ENCODE peak calls at places on chromosomes 7 and 10, in six cellular contexts. O, A, E, W, H and V are unnamed samples.

GRCh38 chr10:132163278-132163765 is 23.4 kb upstream of the DPYSL4 start:
- DNase-seq in O (peak), A (peak), E (no peak), W (no peak), H (no peak), V (no peak)

GRCh38 chr10:4011136-4011812 is 226.3 kb upstream of the KLF6 start:
- DNase-seq in O (no peak), A (no peak), E (no peak), W (no peak), H (no peak), V (no peak)

GRCh38 chr10:132321726-132322125 is 10.3 kb upstream of the LRRC27 start:
- DNase-seq in O (no peak), A (peak), E (no peak), W (peak), H (peak), V (no peak)

GRCh38 chr7:91045626-91046025 is 218.6 kb upstream of the FZD1 start:
- DNase-seq in O (no peak), A (no peak), E (no peak), W (no peak), H (no peak), V (no peak)

GRCh38 chr10:52668024-52668423 is 104.6 kb downstream of the MBL2 start:
- DNase-seq in O (no peak), A (no peak), E (no peak), W (no peak), H (no peak), V (no peak)

GRCh38 chr10:99506416-99506815 is 26.3 kb upstream of the NKX2-3 start:
- DNase-seq in O (no peak), A (no peak), E (no peak), W (no peak), H (no peak), V (no peak)

GRCh38 chr7:29109815-29110385 is 36.4 kb downstream of the CPVL start:
- DNase-seq in O (no peak), A (no peak), E (peak), W (no peak), H (no peak), V (no peak)

GRCh38 chr7:100435401-100436304 is 644 bp downstream of the PPP1R35 start:
- DNase-seq in O (peak), A (peak), E (peak), W (peak), H (peak), V (no peak)

GRCh38 chr10:118571123-118571522 is 24.3 kb downstream of the PRLHR start:
- DNase-seq in O (no peak), A (no peak), E (no peak), W (peak), H (no peak), V (no peak)

GRCh38 chr7:148045521-148045920 is 545.0 kb upstream of the C7orf33 start:
- DNase-seq in O (no peak), A (no peak), E (peak), W (no peak), H (no peak), V (no peak)

GRCh38 chr7:25189197-25189596 is 39.1 kb downstream of the NPVF start:
- DNase-seq in O (no peak), A (no peak), E (no peak), W (no peak), H (no peak), V (no peak)

DNA sequence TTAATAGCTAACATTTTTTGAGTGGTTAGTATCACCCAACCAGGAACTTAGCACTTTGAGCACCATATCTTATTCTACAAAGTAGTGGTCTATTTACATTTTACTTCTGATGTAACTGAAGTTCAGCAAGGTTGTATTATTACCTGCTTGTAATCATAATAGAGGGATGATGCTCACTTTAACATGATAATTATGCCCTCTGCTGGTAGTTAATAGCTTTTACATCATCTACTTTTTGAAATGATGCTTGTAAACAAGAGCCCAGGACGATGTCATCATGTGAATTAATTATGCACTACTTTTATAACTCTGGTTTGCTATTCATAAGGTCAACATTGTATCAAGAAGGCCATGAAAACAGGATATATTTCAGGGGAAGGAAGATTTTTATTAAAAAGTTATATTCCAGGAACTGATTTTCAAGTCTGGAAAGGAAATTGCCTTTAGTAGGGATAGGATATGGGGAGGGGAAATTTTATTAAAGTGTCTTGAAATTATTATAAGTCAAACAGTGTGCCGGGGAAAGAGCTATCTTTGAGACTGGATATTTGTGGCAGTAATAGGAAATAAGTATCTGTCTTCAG is 80.3 kb upstream of the SCIN start:
- DNase-seq in O (peak), A (no peak), E (peak), W (no peak), H (no peak), V (no peak)
- TF ChIP-seq CTCF in O (peak), A (peak), E (peak), W (no peak), H (no peak), V (peak)

GRCh38 chr10:88974446-88975376 is 15.9 kb upstream of the FAS start:
- DNase-seq in O (peak), A (no peak), E (no peak), W (no peak), H (no peak), V (no peak)
- H3K4me3 ChIP-seq in O (peak), A (peak), E (peak), W (peak), H (peak), V (peak)

GRCh38 chr10:102504976-102505300 is 1.2 kb downstream of the SUFU start:
- DNase-seq in O (no peak), A (no peak), E (no peak), W (peak), H (no peak), V (no peak)
- H3K27ac ChIP-seq in O (no peak), A (peak), E (no peak), W (peak), H (peak), V (peak)

GRCh38 chr7:139825666-139826290 is 3.3 kb upstream of the TBXAS1 start:
- DNase-seq in O (no peak), A (no peak), E (no peak), W (no peak), H (no peak), V (no peak)

GRCh38 chr7:139829654-139830130 is 628 bp downstream of the TBXAS1 start:
- DNase-seq in O (no peak), A (no peak), E (no peak), W (no peak), H (no peak), V (no peak)

GRCh38 chr7:139828880-139829653 is at the start of gene TBXAS1:
- DNase-seq in O (peak), A (peak), E (no peak), W (no peak), H (no peak), V (no peak)

GRCh38 chr7:139828446-139828845 is 618 bp upstream of the TBXAS1 start:
- DNase-seq in O (no peak), A (no peak), E (no peak), W (no peak), H (no peak), V (no peak)

GRCh38 chr7:139827042-139827441 is 2.0 kb upstream of the TBXAS1 start:
- DNase-seq in O (peak), A (no peak), E (no peak), W (no peak), H (no peak), V (no peak)
- TF ChIP-seq CTCF in O (peak), A (no peak), E (no peak), W (peak), H (no peak), V (peak)

GRCh38 chr7:106962751-106963150 is 81.8 kb upstream of the PRKAR2B start:
- DNase-seq in O (peak), A (no peak), E (no peak), W (no peak), H (no peak), V (no peak)
- H3K4me3 ChIP-seq in O (peak), A (no peak), E (no peak), W (no peak), H (no peak), V (no peak)

GRCh38 chr7:137096607-137097006 is 228.2 kb downstream of the CHRM2 start:
- DNase-seq in O (no peak), A (no peak), E (no peak), W (no peak), H (no peak), V (no peak)
- H3K27ac ChIP-seq in O (no peak), A (no peak), E (no peak), W (no peak), H (no peak), V (no peak)

GRCh38 chr7:95623788-95624187 is 27.5 kb upstream of the PDK4 start:
- DNase-seq in O (no peak), A (no peak), E (no peak), W (no peak), H (no peak), V (no peak)

GRCh38 chr7:95630702-95631458 is 34.6 kb upstream of the PDK4 start:
- DNase-seq in O (no peak), A (no peak), E (no peak), W (no peak), H (no peak), V (no peak)

GRCh38 chr7:95631545-95631944 is 35.2 kb upstream of the PDK4 start:
- DNase-seq in O (no peak), A (no peak), E (no peak), W (no peak), H (no peak), V (no peak)

GRCh38 chr7:95632609-95633008 is 36.3 kb upstream of the PDK4 start:
- DNase-seq in O (no peak), A (no peak), E (no peak), W (no peak), H (no peak), V (no peak)

DNA sequence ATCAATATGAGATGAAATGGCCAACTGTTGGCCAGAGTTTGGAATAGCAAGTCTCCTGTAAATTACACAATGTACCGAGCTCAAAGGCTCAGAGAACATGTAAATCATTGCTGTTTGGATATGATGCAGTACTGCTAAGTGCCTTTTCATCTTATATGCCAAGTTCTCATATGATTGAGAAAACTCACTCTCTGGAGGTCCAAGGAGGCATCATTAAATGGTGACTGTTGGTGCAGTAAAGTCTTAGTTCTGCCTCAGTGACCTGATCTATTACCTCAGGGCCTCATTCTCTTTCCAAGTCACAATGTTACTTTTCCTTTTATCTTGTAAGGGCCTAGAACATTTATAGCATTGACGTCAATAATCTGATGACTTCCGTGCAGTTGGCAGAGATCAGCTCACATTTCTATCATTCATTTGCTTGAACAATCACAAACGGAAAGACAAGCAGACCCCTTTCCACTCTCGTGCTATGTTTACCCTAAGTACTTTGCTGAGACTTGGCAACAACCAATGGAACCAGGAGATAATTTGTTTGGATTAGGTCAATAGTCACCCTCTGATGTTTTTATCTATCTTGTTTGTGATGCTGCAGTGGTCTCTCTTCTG is 32.6 kb upstream of the PDK4 start:
- DNase-seq in O (no peak), A (no peak), E (no peak), W (no peak), H (no peak), V (no peak)
- TF ChIP-seq CTCF in O (no peak), A (no peak), E (no peak), W (peak), H (no peak), V (no peak)

GRCh38 chr7:130142654-130143333 is 62.4 kb downstream of the TMEM209 start:
- DNase-seq in O (no peak), A (no peak), E (no peak), W (no peak), H (no peak), V (no peak)

GRCh38 chr7:130143334-130143732 is 61.9 kb downstream of the TMEM209 start:
- DNase-seq in O (no peak), A (no peak), E (no peak), W (no peak), H (no peak), V (no peak)

GRCh38 chr7:130140551-130141160 is 64.5 kb downstream of the TMEM209 start:
- DNase-seq in O (no peak), A (no peak), E (no peak), W (no peak), H (no peak), V (no peak)

GRCh38 chr7:130141161-130141857 is 63.9 kb downstream of the TMEM209 start:
- DNase-seq in O (no peak), A (peak), E (no peak), W (peak), H (no peak), V (no peak)

GRCh38 chr7:130141858-130142653 is 63.1 kb downstream of the TMEM209 start:
- DNase-seq in O (no peak), A (no peak), E (no peak), W (no peak), H (no peak), V (no peak)
- H3K4me3 ChIP-seq in O (no peak), A (peak), E (no peak), W (peak), H (peak), V (no peak)

GRCh38 chr7:121083138-121083789 is 94.8 kb downstream of the CPED1 start:
- DNase-seq in O (no peak), A (no peak), E (peak), W (no peak), H (no peak), V (no peak)

GRCh38 chr7:121083790-121084251 is 95.3 kb downstream of the CPED1 start:
- DNase-seq in O (no peak), A (no peak), E (peak), W (no peak), H (no peak), V (no peak)

GRCh38 chr7:121085922-121086321 is 97.4 kb downstream of the CPED1 start:
- DNase-seq in O (no peak), A (no peak), E (no peak), W (no peak), H (no peak), V (no peak)

GRCh38 chr7:121084748-121085336 is 96.3 kb downstream of the CPED1 start:
- DNase-seq in O (no peak), A (no peak), E (peak), W (no peak), H (no peak), V (peak)

DNA sequence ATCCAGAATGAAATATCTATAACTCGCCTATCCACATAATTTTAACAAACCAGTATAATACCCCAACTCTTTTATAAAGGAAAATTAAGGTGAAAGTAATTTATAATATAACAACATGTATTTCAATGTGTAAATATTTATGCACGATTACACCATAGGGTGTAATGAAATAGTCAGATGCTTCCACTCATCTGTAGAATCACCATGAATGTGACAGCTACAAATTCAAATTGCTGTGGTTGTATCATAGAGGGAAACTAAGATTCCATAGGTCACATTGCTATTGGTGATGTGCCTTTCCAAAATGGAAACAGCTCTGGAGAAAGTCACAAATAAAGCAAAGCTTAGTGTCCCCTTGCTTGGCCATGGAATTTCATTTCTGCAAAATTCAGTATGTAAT is 95.7 kb downstream of the CPED1 start:
- DNase-seq in O (no peak), A (no peak), E (no peak), W (no peak), H (no peak), V (no peak)
- H3K27ac ChIP-seq in O (no peak), A (no peak), E (peak), W (peak), H (no peak), V (peak)

GRCh38 chr10:101055416-101055815 is 6.4 kb upstream of the KAZALD1 start:
- DNase-seq in O (no peak), A (no peak), E (no peak), W (no peak), H (no peak), V (no peak)
- TF ChIP-seq CTCF in O (peak), A (no peak), E (no peak), W (no peak), H (no peak), V (peak)